ENCODE peak calls at places on chromosome X, in ten cellular contexts. O is suprapubic skin, N is body of pancreas, D is NCI-H774, P is T-helper 17 cell, U is T-helper 9 cell, X is pons, C is hepatocyte, W is germinal center, Z is nephron progenitor cell. J is an unnamed sample.
A peak's percentile ranks its signal among the peaks of the same experiment; 100 is the strongest.

GRCh38 chrX:56783450-56783831 is 54.4 kb downstream of the NBDY start:
- DNase-seq in O (no peak), N (peak; percentile 88), D (no peak), P (no peak), U (peak; percentile 71), X (peak; percentile 84), C (no peak), W (no peak), Z (peak; percentile 58), J (peak; percentile 70)

GRCh38 chrX:140507982-140508305 is 3.1 kb upstream of the SOX3 start:
- DNase-seq in O (no peak), N (no peak), D (no peak), P (no peak), U (no peak), X (peak; percentile 22), C (peak; percentile 30), W (no peak), Z (peak; percentile 75), J (no peak)

GRCh38 chrX:144253356-144253755 is 369.5 kb downstream of the UBE2NL start:
- DNase-seq in O (no peak), N (peak; percentile 30), D (no peak), P (no peak), U (no peak), X (no peak), C (no peak), W (no peak), Z (no peak), J (no peak)

GRCh38 chrX:130114141-130114561 is 3.9 kb upstream of the ELF4 start:
- DNase-seq in O (no peak), N (peak; percentile 18), D (no peak), P (no peak), U (no peak), X (no peak), C (no peak), W (no peak), Z (no peak), J (no peak)

GRCh38 chrX:134735015-134735414 is 76.7 kb upstream of the PLAC1 start:
- DNase-seq in O (no peak), N (no peak), D (no peak), P (no peak), U (no peak), X (no peak), C (no peak), W (no peak), Z (no peak), J (no peak)

GRCh38 chrX:13419918-13420317 is 100.1 kb upstream of the ATXN3L start:
- DNase-seq in O (no peak), N (no peak), D (no peak), P (no peak), U (no peak), X (no peak), C (no peak), W (peak; percentile 25), Z (no peak), J (no peak)

GRCh38 chrX:133981908-133982307 is 3.5 kb downstream of the GPC3 start:
- DNase-seq in O (no peak), N (no peak), D (no peak), P (no peak), U (no peak), X (no peak), C (no peak), W (no peak), Z (no peak), J (no peak)

GRCh38 chrX:16114640-16115039 is 8.7 kb upstream of the GRPR start:
- DNase-seq in O (no peak), N (no peak), D (no peak), P (no peak), U (no peak), X (no peak), C (no peak), W (no peak), Z (no peak), J (no peak)

GRCh38 chrX:68443155-68443868 is 10.0 kb upstream of the OPHN1 start:
- DNase-seq in O (no peak), N (no peak), D (no peak), P (no peak), U (no peak), X (no peak), C (no peak), W (no peak), Z (no peak), J (no peak)

GRCh38 chrX:15930585-15930984 is 76.0 kb upstream of the AP1S2 start:
- DNase-seq in O (no peak), N (no peak), D (peak; percentile 7), P (no peak), U (no peak), X (no peak), C (peak; percentile 58), W (no peak), Z (no peak), J (no peak)

GRCh38 chrX:43627669-43628068 is 28.4 kb upstream of the MAOA start:
- DNase-seq in O (no peak), N (no peak), D (no peak), P (no peak), U (no peak), X (no peak), C (no peak), W (no peak), Z (no peak), J (no peak)

GRCh38 chrX:42797646-42798045 is 19.7 kb upstream of the PPP1R2C start:
- DNase-seq in O (no peak), N (no peak), D (no peak), P (no peak), U (no peak), X (no peak), C (peak; percentile 23), W (no peak), Z (no peak), J (no peak)

J was measured in memory B cell.